ENCODE peak calls at places on chromosome 2, in four cellular contexts. One of them, this sample, is unnamed.

GRCh38 chr2:232652505-232652851 is 19.1 kb downstream of the EFHD1 start:
- DNase-seq in GDM1: no peak
- DNase-seq in pancreas: no peak
- DNase-seq in T1000: no peak
- DNase-seq in this sample: no peak

GRCh38 chr2:172095905-172096660 is 6.6 kb downstream of the DLX2 start:
- DNase-seq in GDM1: no peak
- DNase-seq in pancreas: no peak
- DNase-seq in T1000: no peak
- DNase-seq in this sample: no peak

GRCh38 chr2:54454922-54455583 is 1.1 kb upstream of the SPTBN1 start:
- DNase-seq in GDM1: no peak
- DNase-seq in pancreas: peak; percentile 43
- DNase-seq in T1000: no peak
- DNase-seq in this sample: no peak

GRCh38 chr2:223944166-223944703 is 900 bp downstream of the WDFY1 start:
- DNase-seq in GDM1: no peak
- DNase-seq in pancreas: peak; percentile 45
- DNase-seq in T1000: no peak
- DNase-seq in this sample: no peak

GRCh38 chr2:70160545-70160944 is 30.3 kb downstream of the C2orf42 start:
- DNase-seq in GDM1: no peak
- DNase-seq in pancreas: no peak
- DNase-seq in T1000: no peak
- DNase-seq in this sample: no peak

GRCh38 chr2:239723486-239724193 is 301.5 kb downstream of the NDUFA10 start:
- DNase-seq in GDM1: no peak
- DNase-seq in pancreas: no peak
- DNase-seq in T1000: no peak
- DNase-seq in this sample: no peak

GRCh38 chr2:236572482-236572881 is 2.9 kb downstream of the ACKR3 start:
- DNase-seq in GDM1: no peak
- DNase-seq in pancreas: no peak
- DNase-seq in T1000: no peak
- DNase-seq in this sample: no peak

GRCh38 chr2:181683518-181684453 is 3.5 kb upstream of the NEUROD1 start:
- DNase-seq in GDM1: no peak
- DNase-seq in pancreas: no peak
- DNase-seq in T1000: peak; percentile 61
- DNase-seq in this sample: no peak

GRCh38 chr2:223760838-223761502 is 76.4 kb downstream of the AP1S3 start:
- DNase-seq in GDM1: peak; percentile 4
- DNase-seq in pancreas: no peak
- DNase-seq in T1000: peak; percentile 50
- DNase-seq in this sample: peak; percentile 28

GRCh38 chr2:64838817-64839216 is 150.4 kb upstream of the SLC1A4 start:
- DNase-seq in GDM1: no peak
- DNase-seq in pancreas: no peak
- DNase-seq in T1000: peak; percentile 88
- DNase-seq in this sample: no peak

GRCh38 chr2:193963472-193964119 is 1693.4 kb upstream of the SLC39A10 start:
- DNase-seq in GDM1: no peak
- DNase-seq in pancreas: no peak
- DNase-seq in T1000: no peak
- DNase-seq in this sample: no peak

GRCh38 chr2:32865399-32866068 is 81.2 kb upstream of the LTBP1 start:
- DNase-seq in GDM1: no peak
- DNase-seq in pancreas: no peak
- DNase-seq in T1000: peak; percentile 43
- DNase-seq in this sample: no peak

GRCh38 chr2:200042102-200042735 is 86.8 kb downstream of the MAIP1 start:
- DNase-seq in GDM1: no peak
- DNase-seq in pancreas: no peak
- DNase-seq in T1000: no peak
- DNase-seq in this sample: no peak

GRCh38 chr2:67716895-67717294 is 319.8 kb downstream of the ETAA1 start:
- DNase-seq in GDM1: no peak
- DNase-seq in pancreas: no peak
- DNase-seq in T1000: no peak
- DNase-seq in this sample: no peak

This sample was measured in central memory CD4-positive, alpha-beta T cell.